ENCODE peak calls at places on chromosome 21, in seven cellular contexts. G, Q, X, B, A, L and T are unnamed samples.

GRCh38 chr21:35223480-35224156 is 174.5 kb upstream of the RUNX1 start:
- DNase-seq in G (no peak), Q (no peak), X (peak; percentile 45), B (no peak), A (no peak), L (no peak), T (no peak)

GRCh38 chr21:27649323-27649722 is 682.4 kb upstream of the ADAMTS5 start:
- DNase-seq in G (no peak), Q (no peak), X (no peak), B (no peak), A (peak; percentile 61), L (peak; percentile 95), T (peak; percentile 15)

GRCh38 chr21:33857846-33858671 is 57.5 kb downstream of the ATP5PO start:
- DNase-seq in G (no peak), Q (no peak), X (no peak), B (no peak), A (no peak), L (no peak), T (no peak)

GRCh38 chr21:28752131-28752530 is 240.5 kb downstream of the LTN1 start:
- DNase-seq in G (no peak), Q (no peak), X (no peak), B (no peak), A (no peak), L (no peak), T (no peak)

GRCh38 chr21:28712396-28712795 is 280.3 kb downstream of the LTN1 start:
- DNase-seq in G (no peak), Q (no peak), X (no peak), B (no peak), A (no peak), L (no peak), T (no peak)

GRCh38 chr21:44640761-44641160 is 3.6 kb downstream of the KRTAP10-10 start:
- DNase-seq in G (no peak), Q (no peak), X (no peak), B (no peak), A (no peak), L (no peak), T (no peak)

GRCh38 chr21:39048574-39048973 is 134.7 kb downstream of the PSMG1 start:
- DNase-seq in G (no peak), Q (no peak), X (no peak), B (no peak), A (no peak), L (peak; percentile 39), T (no peak)

GRCh38 chr21:25567472-25567871 is 39.8 kb downstream of the MRPL39 start:
- DNase-seq in G (no peak), Q (no peak), X (no peak), B (no peak), A (no peak), L (no peak), T (no peak)

GRCh38 chr21:31798842-31799691 is 67.1 kb upstream of the SCAF4 start:
- DNase-seq in G (no peak), Q (no peak), X (no peak), B (no peak), A (no peak), L (no peak), T (no peak)

GRCh38 chr21:25568230-25568629 is 39.1 kb downstream of the MRPL39 start:
- DNase-seq in G (no peak), Q (no peak), X (no peak), B (no peak), A (peak; percentile 26), L (peak; percentile 80), T (no peak)

GRCh38 chr21:42756580-42757250 is 103.3 kb downstream of the PDE9A start:
- DNase-seq in G (no peak), Q (no peak), X (no peak), B (no peak), A (no peak), L (no peak), T (no peak)

GRCh38 chr21:15752763-15753407 is 23.1 kb downstream of the USP25 start:
- DNase-seq in G (no peak), Q (no peak), X (no peak), B (no peak), A (no peak), L (no peak), T (no peak)

GRCh38 chr21:46457801-46458314 is 833 bp upstream of the DIP2A start:
- DNase-seq in G (no peak), Q (peak; percentile 22), X (peak; percentile 44), B (no peak), A (peak; percentile 7), L (peak; percentile 66), T (no peak)

GRCh38 chr21:39048064-39048463 is 135.2 kb downstream of the PSMG1 start:
- DNase-seq in G (peak; percentile 55), Q (no peak), X (no peak), B (no peak), A (no peak), L (peak; percentile 90), T (no peak)

GRCh38 chr21:16605588-16605987 is 875.8 kb downstream of the USP25 start:
- DNase-seq in G (no peak), Q (no peak), X (no peak), B (no peak), A (no peak), L (peak; percentile 5), T (no peak)

GRCh38 chr21:21238882-21239400 is 240.7 kb downstream of the NCAM2 start:
- DNase-seq in G (no peak), Q (no peak), X (no peak), B (no peak), A (no peak), L (no peak), T (no peak)

GRCh38 chr21:44521928-44522752 is 17.9 kb downstream of the KRTAP10-1 start:
- DNase-seq in G (no peak), Q (no peak), X (no peak), B (no peak), A (no peak), L (no peak), T (no peak)

GRCh38 chr21:35048706-35049617 is at the start of gene RUNX1:
- DNase-seq in G (no peak), Q (peak; percentile 77), X (no peak), B (no peak), A (no peak), L (peak; percentile 78), T (peak; percentile 17)

GRCh38 chr21:46264690-46265144 is 20.7 kb downstream of the MCM3AP start:
- DNase-seq in G (peak; percentile 11), Q (no peak), X (no peak), B (no peak), A (no peak), L (no peak), T (no peak)

GRCh38 chr21:26449161-26449560 is 123.9 kb downstream of the CYYR1 start:
- DNase-seq in G (no peak), Q (no peak), X (no peak), B (no peak), A (peak; percentile 3), L (peak; percentile 89), T (no peak)

GRCh38 chr21:45339430-45340405 is 52.0 kb upstream of the POFUT2 start:
- DNase-seq in G (no peak), Q (no peak), X (no peak), B (no peak), A (no peak), L (no peak), T (no peak)

GRCh38 chr21:28872218-28872617 is 120.5 kb downstream of the LTN1 start:
- DNase-seq in G (no peak), Q (no peak), X (no peak), B (no peak), A (no peak), L (no peak), T (no peak)

GRCh38 chr21:43865471-43866181 is 603 bp downstream of the AGPAT3 start:
- DNase-seq in G (peak; percentile 46), Q (peak; percentile 71), X (no peak), B (no peak), A (no peak), L (peak; percentile 58), T (no peak)

GRCh38 chr21:36205962-36206361 is 49.3 kb downstream of the DOP1B start:
- DNase-seq in G (no peak), Q (no peak), X (no peak), B (no peak), A (no peak), L (no peak), T (no peak)

GRCh38 chr21:34073032-34073748 is at the start of the genes MRPS6 and SLC5A3:
- DNase-seq in G (peak; percentile 92), Q (peak; percentile 82), X (peak; percentile 87), B (peak; percentile 65), A (peak; percentile 51), L (peak; percentile 87), T (peak; percentile 38)

GRCh38 chr21:16536661-16537359 is 807.0 kb downstream of the USP25 start:
- DNase-seq in G (no peak), Q (no peak), X (peak; percentile 56), B (no peak), A (no peak), L (no peak), T (no peak)

GRCh38 chr21:43318841-43319781 is 107.8 kb downstream of the SIK1 start:
- DNase-seq in G (peak; percentile 40), Q (no peak), X (peak; percentile 39), B (no peak), A (peak; percentile 16), L (peak; percentile 91), T (no peak)

GRCh38 chr21:41932576-41933258 is 21.1 kb downstream of the C2CD2 start:
- DNase-seq in G (no peak), Q (no peak), X (no peak), B (no peak), A (no peak), L (peak; percentile 82), T (no peak)

GRCh38 chr21:35827004-35827403 is 233.3 kb downstream of the SETD4 start:
- DNase-seq in G (no peak), Q (no peak), X (no peak), B (no peak), A (no peak), L (no peak), T (no peak)

GRCh38 chr21:32768530-32768929 is 3.0 kb downstream of the PAXBP1 start:
- DNase-seq in G (no peak), Q (no peak), X (no peak), B (no peak), A (no peak), L (no peak), T (no peak)

GRCh38 chr21:28884481-28884880 is 108.2 kb downstream of the LTN1 start:
- DNase-seq in G (no peak), Q (no peak), X (peak; percentile 51), B (no peak), A (no peak), L (no peak), T (no peak)

GRCh38 chr21:36661511-36662309 is 37.2 kb upstream of the SIM2 start:
- DNase-seq in G (peak; percentile 48), Q (no peak), X (peak; percentile 63), B (no peak), A (no peak), L (peak; percentile 48), T (no peak)